ENCODE peak calls at places on chromosome 18, in seven cellular contexts. D is Peyer's patch, N is brain microvascular endothelial cell, M is cardiac fibroblast, X is heart left ventricle, K is thoracic aorta, E is cardiac muscle cell. T is an unnamed sample.

GRCh38 chr18:9137168-9138066 is 836 bp downstream of the ANKRD12 start:
- DNase-seq in D (peak), M (peak), N (peak), X (peak), E (peak), K (no peak), T (peak)

GRCh38 chr18:12302391-12303147 is 5.5 kb upstream of the TUBB6 start:
- DNase-seq in N (no peak), X (no peak), D (no peak), K (no peak), M (no peak), E (no peak), T (no peak)

GRCh38 chr18:25283769-25284168 is 68.2 kb downstream of the ZNF521 start:
- DNase-seq in E (no peak), K (no peak), M (no peak), N (no peak), D (no peak), X (no peak), T (no peak)

GRCh38 chr18:59455728-59456276 is 96.7 kb upstream of the LMAN1 start:
- DNase-seq in D (no peak), M (no peak), K (no peak), X (no peak), N (no peak), E (peak), T (no peak)

GRCh38 chr18:76351961-76352581 is 143.0 kb downstream of the ZNF516 start:
- DNase-seq in E (peak), D (peak), M (peak), N (peak), K (no peak), X (peak), T (peak)

GRCh38 chr18:2953935-2954641 is 58.9 kb downstream of the LPIN2 start:
- DNase-seq in E (no peak), N (no peak), M (no peak), K (no peak), D (no peak), X (no peak), T (no peak)

GRCh38 chr18:44695503-44695902 is 14.8 kb downstream of the SETBP1 start:
- DNase-seq in X (no peak), M (no peak), D (no peak), K (no peak), E (no peak), N (no peak), T (no peak)

GRCh38 chr18:76412818-76413565 is 82.0 kb downstream of the ZNF516 start:
- DNase-seq in X (no peak), M (peak), D (peak), N (no peak), E (no peak), K (no peak), T (peak)

GRCh38 chr18:57791192-57791591 is 11.9 kb downstream of the ATP8B1 start:
- DNase-seq in X (no peak), M (no peak), K (no peak), E (no peak), N (no peak), D (no peak), T (no peak)

GRCh38 chr18:77076111-77076510 is 56.5 kb downstream of the MBP start:
- DNase-seq in N (no peak), M (no peak), X (no peak), E (no peak), K (no peak), D (peak), T (no peak)

GRCh38 chr18:10085405-10085804 is 171.6 kb downstream of the VAPA start:
- DNase-seq in N (no peak), E (no peak), X (no peak), D (no peak), K (no peak), M (no peak), T (peak)

GRCh38 chr18:35479911-35480586 is 17.7 kb downstream of the INO80C start:
- DNase-seq in M (no peak), K (no peak), N (no peak), E (no peak), X (no peak), D (no peak), T (no peak)

GRCh38 chr18:70289351-70290330 is 796 bp downstream of the SOCS6 start:
- DNase-seq in D (peak), K (no peak), N (no peak), E (peak), X (peak), M (peak), T (no peak)

GRCh38 chr18:45688113-45688512 is 35.9 kb upstream of the SLC14A1 start:
- DNase-seq in M (peak), E (no peak), X (no peak), K (no peak), N (peak), D (no peak), T (no peak)

GRCh38 chr18:11872479-11873136 is 21.4 kb downstream of the CHMP1B start:
- DNase-seq in D (peak), N (no peak), K (no peak), X (peak), E (peak), M (peak), T (no peak)

GRCh38 chr18:77131652-77132368 is 773 bp downstream of the MBP start:
- DNase-seq in K (no peak), M (peak), D (peak), X (peak), E (peak), N (no peak), T (no peak)

GRCh38 chr18:77206676-77207370 is 42.8 kb upstream of the GALR1 start:
- DNase-seq in K (no peak), M (peak), N (peak), E (no peak), D (no peak), X (peak), T (peak)

GRCh38 chr18:77597726-77598125 is 348.1 kb downstream of the GALR1 start:
- DNase-seq in E (no peak), M (peak), N (no peak), X (no peak), K (no peak), D (no peak), T (peak)

GRCh38 chr18:9796933-9797549 is 88.7 kb upstream of the TXNDC2 start:
- DNase-seq in N (no peak), D (no peak), K (no peak), X (no peak), E (no peak), M (no peak), T (peak)

GRCh38 chr18:45110577-45111506 is 430.2 kb downstream of the SETBP1 start:
- DNase-seq in X (peak), M (peak), K (no peak), E (no peak), N (peak), D (no peak), T (peak)

GRCh38 chr18:5865521-5865920 is 29.8 kb downstream of the TMEM200C start:
- DNase-seq in M (no peak), E (no peak), K (no peak), D (no peak), X (no peak), N (no peak), T (no peak)

GRCh38 chr18:74084184-74084583 is 63.5 kb downstream of the FBXO15 start:
- DNase-seq in E (no peak), K (no peak), X (no peak), N (no peak), D (no peak), M (no peak), T (no peak)

GRCh38 chr18:43571078-43571689 is 293.9 kb upstream of the SYT4 start:
- DNase-seq in X (no peak), M (peak), K (no peak), D (no peak), E (peak), N (peak), T (peak)

GRCh38 chr18:62588217-62588616 is 65.4 kb downstream of the ZCCHC2 start:
- DNase-seq in D (no peak), E (no peak), M (no peak), K (no peak), N (no peak), X (no peak), T (no peak)

GRCh38 chr18:63192885-63193349 is 126.7 kb downstream of the BCL2 start:
- DNase-seq in K (no peak), E (peak), D (no peak), X (no peak), N (no peak), M (no peak), T (no peak)

GRCh38 chr18:78665644-78666043 is 314.0 kb upstream of the SALL3 start:
- DNase-seq in N (no peak), M (no peak), D (no peak), E (no peak), K (no peak), X (no peak), T (no peak)

GRCh38 chr18:5842653-5843052 is 52.7 kb downstream of the TMEM200C start:
- DNase-seq in N (no peak), D (no peak), X (no peak), K (no peak), E (no peak), M (no peak), T (no peak)

GRCh38 chr18:49321800-49322461 is 138.5 kb downstream of the DYM start:
- DNase-seq in D (no peak), X (no peak), E (no peak), N (no peak), M (peak), K (no peak), T (peak)

GRCh38 chr18:66640431-66640830 is 36.5 kb upstream of the CDH19 start:
- DNase-seq in X (peak), E (no peak), M (peak), D (no peak), K (no peak), N (peak), T (peak)

GRCh38 chr18:74190086-74190485 is 41.8 kb downstream of the TIMM21 start:
- DNase-seq in M (no peak), E (no peak), D (no peak), K (no peak), X (no peak), N (no peak), T (peak)

DNA sequence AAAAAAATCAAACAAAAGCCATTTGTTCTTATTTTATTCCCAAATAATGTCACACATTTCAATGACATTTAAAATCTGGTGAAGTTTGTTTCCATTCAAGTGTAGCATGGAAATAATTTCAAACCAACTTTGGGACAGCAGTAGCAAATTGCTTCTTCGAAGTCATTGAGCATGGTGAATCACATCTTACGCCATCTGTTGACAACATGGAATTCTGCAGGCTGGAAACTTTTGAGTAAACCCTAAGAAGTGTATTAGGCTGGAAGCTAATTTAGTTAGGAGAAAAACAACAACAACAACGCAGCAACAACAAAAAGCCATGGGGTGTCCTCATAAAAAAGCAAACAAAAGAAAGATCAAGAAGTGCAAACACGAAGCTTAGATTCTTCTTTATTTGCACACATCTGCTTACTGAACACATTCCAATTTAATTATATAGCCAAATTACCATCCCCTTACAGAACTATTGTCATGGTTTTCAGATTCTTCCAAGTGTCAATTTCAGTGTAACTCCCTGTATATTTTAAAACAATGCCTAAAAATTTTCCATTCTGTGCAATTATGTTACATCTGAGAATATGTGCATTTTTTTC is 659.0 kb upstream of the CDH7 start:
- DNase-seq in N (peak), K (no peak), E (peak), M (peak), D (no peak), X (no peak), T (peak)
- TF ChIP-seq CTCF in N (peak), K (no peak), E (no peak), M (peak), D (peak), X (peak), T (peak)

GRCh38 chr18:80147037-80147417 is 38.0 kb downstream of the ADNP2 start:
- DNase-seq in X (no peak), E (no peak), N (no peak), D (no peak), K (no peak), M (peak), T (no peak)
- H3K4me3 ChIP-seq in X (peak), E (peak), N (peak), D (peak), K (peak), M (peak), T (peak)

DNA sequence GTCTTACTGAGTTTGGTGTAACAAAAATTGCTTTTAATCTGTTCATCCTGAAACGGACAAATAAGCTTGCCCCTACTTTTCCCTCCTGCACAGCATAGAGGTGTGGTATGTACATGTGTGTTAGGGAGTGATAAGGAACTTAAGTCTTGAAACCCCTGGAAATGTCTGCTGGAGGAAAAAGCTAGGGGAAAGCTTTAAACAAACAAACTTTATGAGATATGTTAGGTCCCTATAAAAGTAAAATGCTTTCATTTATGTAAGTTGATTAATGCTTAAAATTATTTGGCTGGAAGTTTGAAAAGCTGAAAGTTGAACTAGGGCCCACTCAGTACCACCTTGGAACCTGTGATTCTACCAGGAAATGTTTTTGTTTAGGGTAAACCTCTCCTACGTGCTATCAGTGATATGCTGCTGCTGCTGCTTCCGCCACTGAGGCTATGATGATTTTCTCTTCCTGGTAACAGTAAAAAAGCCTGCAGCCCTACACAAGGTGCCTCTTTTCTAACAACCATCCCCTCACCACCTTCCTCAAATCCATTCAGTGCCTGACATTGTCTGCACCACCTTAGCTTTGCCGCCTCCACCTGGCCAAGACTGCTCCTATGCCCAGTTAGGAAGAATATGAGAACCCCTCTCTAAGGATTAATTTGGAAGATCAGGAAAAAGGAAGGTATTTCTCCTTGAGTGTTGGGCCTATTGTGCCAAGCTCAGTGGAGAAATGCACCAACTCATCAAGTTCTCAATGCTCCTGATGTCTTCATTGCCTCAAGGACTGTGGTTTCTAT is 2.5 kb upstream of the YES1 start:
- DNase-seq in D (no peak), M (no peak), N (no peak), X (no peak), E (no peak), K (no peak), T (no peak)
- TF ChIP-seq CTCF in D (no peak), M (no peak), N (no peak), X (no peak), E (no peak), K (no peak), T (no peak)

GRCh38 chr18:13381907-13382682 is 163.5 kb downstream of the LDLRAD4 start:
- DNase-seq in K (peak), X (peak), M (peak), N (peak), D (peak), E (peak), T (peak)
- H3K4me3 ChIP-seq in K (peak), X (no peak), M (no peak), N (peak), D (peak), E (no peak), T (peak)

DNA sequence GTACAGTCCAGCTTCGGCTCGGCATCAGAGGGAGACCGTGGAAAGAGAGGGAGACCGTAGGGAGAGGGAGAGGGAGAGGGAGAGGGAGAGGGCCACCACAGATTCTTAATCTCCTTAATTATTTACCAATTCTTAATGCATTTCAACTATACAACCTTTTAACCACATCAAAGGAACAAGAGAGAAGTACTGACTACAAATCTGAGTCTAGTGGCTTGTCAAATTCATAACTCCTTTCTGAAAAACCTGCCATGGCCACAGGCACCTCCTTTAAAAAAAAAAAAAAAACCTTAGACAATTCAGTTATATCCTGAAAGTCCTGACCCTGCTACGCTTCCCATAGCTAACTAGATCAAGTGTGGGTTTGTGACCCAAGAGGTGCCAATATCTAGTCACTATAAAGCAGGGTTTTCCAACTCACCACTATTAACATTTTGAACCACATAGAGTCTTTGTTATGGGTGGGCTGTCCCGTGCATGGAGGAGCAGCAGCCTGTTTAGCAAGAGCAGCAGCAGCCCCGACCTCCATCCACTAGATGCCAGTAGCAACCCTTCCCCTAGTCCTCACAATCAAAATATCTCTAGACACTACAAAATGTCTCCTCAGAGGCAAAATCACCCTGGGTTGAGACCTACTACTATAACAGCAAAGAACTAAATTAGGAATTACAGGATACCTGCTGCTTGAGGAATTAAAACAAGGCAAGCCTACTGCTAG is 6.8 kb downstream of the ESCO1 start:
- DNase-seq in K (no peak), N (no peak), D (no peak), X (no peak), E (no peak), M (no peak), T (no peak)
- TF ChIP-seq CTCF in K (no peak), N (peak), D (no peak), X (no peak), E (no peak), M (no peak), T (no peak)

GRCh38 chr18:136433-136832 is 21.9 kb upstream of the USP14 start:
- DNase-seq in K (no peak), X (no peak), M (no peak), N (no peak), E (no peak), D (no peak), T (no peak)
- H3K4me3 ChIP-seq in K (no peak), X (no peak), M (no peak), N (no peak), E (no peak), D (no peak), T (no peak)

GRCh38 chr18:48195782-48196181 is 213.4 kb downstream of the ZBTB7C start:
- DNase-seq in N (no peak), E (no peak), K (no peak), M (peak), X (no peak), D (no peak), T (no peak)
- TF ChIP-seq CTCF in N (no peak), E (no peak), K (no peak), M (no peak), X (no peak), D (no peak), T (no peak)